ENCODE peak calls at places on chromosome X, in nine cellular contexts. S is NCI-H2029 treated with DMSO at 0.1 percent for 48 hours, K is HFFc6, G is T-helper 2 cell, R is NCI-H526, H is mucosa of gallbladder, J is mesothelial cell of epicardium, I is T-helper 9 cell, E is uterus. B is an unnamed sample.

GRCh38 chrX:39757971-39758370 is 339.8 kb downstream of the BCOR start:
- DNase-seq in S (no peak), K (peak), G (no peak), R (no peak), H (no peak), J (no peak), I (no peak), E (no peak), B (peak)

GRCh38 chrX:111411591-111412371 is at the start of gene DCX:
- DNase-seq in S (no peak), K (no peak), G (no peak), R (no peak), H (no peak), J (no peak), I (no peak), E (no peak), B (no peak)

GRCh38 chrX:66731398-66731797 is 92.5 kb upstream of the EDA2R start:
- DNase-seq in S (no peak), K (peak), G (no peak), R (peak), H (no peak), J (no peak), I (no peak), E (no peak), B (peak)

GRCh38 chrX:31209005-31209612 is 137.3 kb upstream of the FTHL17 start:
- DNase-seq in S (no peak), K (peak), G (no peak), R (no peak), H (no peak), J (no peak), I (no peak), E (no peak), B (no peak)

GRCh38 chrX:104659037-104659744 is 93.2 kb downstream of the IL1RAPL2 start:
- DNase-seq in S (no peak), K (no peak), G (no peak), R (no peak), H (peak), J (no peak), I (no peak), E (no peak), B (no peak)

GRCh38 chrX:114152130-114152529 is 431.8 kb upstream of the HTR2C start:
- DNase-seq in S (no peak), K (no peak), G (no peak), R (no peak), H (no peak), J (no peak), I (no peak), E (no peak), B (no peak)

GRCh38 chrX:108484251-108484650 is 44.6 kb downstream of the COL4A5 start:
- DNase-seq in S (no peak), K (no peak), G (no peak), R (no peak), H (no peak), J (no peak), I (no peak), E (no peak), B (no peak)

GRCh38 chrX:125205084-125205917 is 114.4 kb upstream of the TEX13C start:
- DNase-seq in S (peak), K (no peak), G (no peak), R (no peak), H (peak), J (peak), I (no peak), E (peak), B (peak)

GRCh38 chrX:145393702-145394235 is 146.5 kb downstream of the SPANXN1 start:
- DNase-seq in S (no peak), K (no peak), G (no peak), R (no peak), H (no peak), J (no peak), I (no peak), E (no peak), B (no peak)

GRCh38 chrX:131801066-131801465 is 222.0 kb upstream of the STK26 start:
- DNase-seq in S (no peak), K (no peak), G (no peak), R (no peak), H (no peak), J (no peak), I (no peak), E (no peak), B (no peak)

GRCh38 chrX:25427873-25428555 is 412.2 kb upstream of the ARX start:
- DNase-seq in S (no peak), K (no peak), G (no peak), R (no peak), H (no peak), J (no peak), I (no peak), E (no peak), B (no peak)

GRCh38 chrX:132092439-132093065 is 35.3 kb downstream of the FRMD7 start:
- DNase-seq in S (peak), K (peak), G (no peak), R (peak), H (peak), J (no peak), I (peak), E (peak), B (peak)

GRCh38 chrX:12962041-12962504 is 12.8 kb upstream of the TMSB4X start:
- DNase-seq in S (no peak), K (no peak), G (no peak), R (no peak), H (no peak), J (no peak), I (no peak), E (no peak), B (no peak)

GRCh38 chrX:115330498-115331138 is 41.1 kb downstream of the LUZP4 start:
- DNase-seq in S (peak), K (peak), G (no peak), R (peak), H (peak), J (no peak), I (no peak), E (peak), B (peak)

GRCh38 chrX:93420090-93420489 is 253.3 kb downstream of the NAP1L3 start:
- DNase-seq in S (no peak), K (no peak), G (no peak), R (no peak), H (no peak), J (no peak), I (no peak), E (no peak), B (no peak)

GRCh38 chrX:2370436-2370835 is 130.3 kb downstream of the DHRSX start:
- DNase-seq in S (no peak), K (peak), G (no peak), R (no peak), H (no peak), J (no peak), I (no peak), E (no peak), B (peak)

GRCh38 chrX:13376857-13377441 is 57.1 kb upstream of the ATXN3L start:
- DNase-seq in S (peak), K (peak), G (no peak), R (no peak), H (peak), J (no peak), I (no peak), E (peak), B (peak)

GRCh38 chrX:103376979-103377324 is 614 bp downstream of the BEX3 start:
- DNase-seq in S (no peak), K (no peak), G (no peak), R (peak), H (no peak), J (no peak), I (no peak), E (peak), B (peak)

GRCh38 chrX:102651968-102652744 is 873 bp downstream of the GPRASP1 start:
- DNase-seq in S (no peak), K (peak), G (no peak), R (peak), H (peak), J (no peak), I (peak), E (peak), B (peak)

GRCh38 chrX:50081282-50081955 is 119.4 kb downstream of the AKAP4 start:
- DNase-seq in S (no peak), K (no peak), G (no peak), R (no peak), H (peak), J (no peak), I (no peak), E (no peak), B (peak)

GRCh38 chrX:12984629-12985303 is 9.9 kb downstream of the TMSB4X start:
- DNase-seq in S (no peak), K (no peak), G (no peak), R (no peak), H (no peak), J (no peak), I (peak), E (peak), B (peak)

GRCh38 chrX:144214651-144215050 is 330.8 kb downstream of the UBE2NL start:
- DNase-seq in S (no peak), K (no peak), G (no peak), R (no peak), H (no peak), J (no peak), I (no peak), E (no peak), B (no peak)